ENCODE peak calls at places on chromosomes 2 and 18, in six cellular contexts. A is neural crest cell, N is HuH-7, W is NCI-H460, O is GM12864, B is gastrocnemius medialis. C is an unnamed sample.

GRCh38 chr2:236919209-236919608 is 166.5 kb upstream of the COPS8 start:
- DNase-seq in O (no peak), W (no peak), B (no peak), A (no peak), N (no peak), C (no peak)

GRCh38 chr18:79926715-79927596 is 24.5 kb downstream of the SLC66A2 start:
- DNase-seq in B (peak; percentile 6), O (no peak), A (no peak), W (no peak), N (no peak), C (peak; percentile 35)

GRCh38 chr2:230713331-230714121 is 884 bp downstream of the CAB39 start:
- DNase-seq in O (no peak), W (peak; percentile 12), A (peak; percentile 11), B (peak; percentile 35), N (peak; percentile 29), C (peak; percentile 59)

GRCh38 chr2:232523682-232524597 is 2.0 kb upstream of the CHRND start:
- DNase-seq in N (peak; percentile 93), O (no peak), B (peak; percentile 63), A (peak; percentile 68), W (peak; percentile 70), C (peak; percentile 72)

GRCh38 chr2:233813236-233814062 is 35.3 kb downstream of the MROH2A start:
- DNase-seq in O (no peak), N (no peak), W (no peak), B (no peak), A (no peak), C (no peak)

GRCh38 chr18:22318745-22319407 is 98.8 kb downstream of the CTAGE1 start:
- DNase-seq in B (no peak), A (no peak), O (no peak), N (no peak), W (no peak), C (no peak)

GRCh38 chr2:134838143-134838620 is at the start of gene ACMSD:
- DNase-seq in W (no peak), A (no peak), B (no peak), N (peak; percentile 12), O (no peak), C (no peak)

GRCh38 chr2:240296104-240296406 is 139.4 kb upstream of the GPC1 start:
- DNase-seq in A (no peak), N (no peak), O (no peak), B (no peak), W (no peak), C (no peak)

GRCh38 chr2:197196737-197197136 is 113.8 kb downstream of the ANKRD44 start:
- DNase-seq in B (no peak), N (no peak), O (no peak), W (no peak), A (no peak), C (no peak)

GRCh38 chr18:8730080-8730827 is 24.9 kb downstream of the MTCL1 start:
- DNase-seq in N (peak; percentile 77), A (no peak), B (no peak), O (no peak), W (peak; percentile 50), C (no peak)

GRCh38 chr2:70887550-70888229 is 48.0 kb upstream of the ATP6V1B1 start:
- DNase-seq in O (no peak), W (no peak), N (no peak), A (peak; percentile 72), B (no peak), C (peak; percentile 54)

GRCh38 chr2:227147023-227147422 is 17.0 kb downstream of the COL4A4 start:
- DNase-seq in O (no peak), N (no peak), A (no peak), B (no peak), W (no peak), C (no peak)

GRCh38 chr2:138430181-138430580 is 71.4 kb upstream of the SPOPL start:
- DNase-seq in N (no peak), W (no peak), A (no peak), O (no peak), B (no peak), C (no peak)

GRCh38 chr2:143428700-143429099 is 299.5 kb downstream of the ARHGAP15 start:
- DNase-seq in W (no peak), B (no peak), O (no peak), N (no peak), A (no peak), C (no peak)

GRCh38 chr2:83081835-83082522 is 1377.1 kb downstream of the SUCLG1 start:
- DNase-seq in N (peak; percentile 21), W (no peak), O (no peak), A (no peak), B (no peak), C (peak; percentile 36)

GRCh38 chr2:16281451-16282330 is 341.3 kb downstream of the MYCN start:
- DNase-seq in B (no peak), O (no peak), W (peak; percentile 4), A (peak; percentile 33), N (peak; percentile 43), C (peak; percentile 50)

GRCh38 chr2:61537590-61538178 is 472 bp downstream of the XPO1 start:
- DNase-seq in A (no peak), W (no peak), B (no peak), O (no peak), N (no peak), C (no peak)

GRCh38 chr2:236634203-236634602 is 64.6 kb downstream of the ACKR3 start:
- DNase-seq in W (no peak), N (no peak), O (no peak), A (no peak), B (no peak), C (no peak)

GRCh38 chr2:9646631-9647030 is 15.8 kb upstream of the YWHAQ start:
- DNase-seq in N (no peak), A (no peak), O (no peak), W (no peak), B (no peak), C (no peak)

GRCh38 chr2:28979041-28979440 is 2.1 kb upstream of the TOGARAM2 start:
- DNase-seq in N (no peak), B (no peak), A (no peak), W (no peak), O (no peak), C (peak; percentile 22)

GRCh38 chr2:238554468-238555184 is 127.9 kb downstream of the ASB1 start:
- DNase-seq in N (no peak), B (no peak), W (no peak), A (no peak), O (no peak), C (no peak)

GRCh38 chr2:9844036-9844483 is 786 bp downstream of the TAF1B start:
- DNase-seq in W (no peak), O (peak; percentile 5), A (no peak), B (no peak), N (no peak), C (no peak)

GRCh38 chr2:479031-479430 is 191.1 kb upstream of the ALKAL2 start:
- DNase-seq in A (no peak), O (no peak), B (no peak), W (no peak), N (no peak), C (no peak)

GRCh38 chr2:23658466-23658942 is 268.4 kb downstream of the ATAD2B start:
- DNase-seq in W (no peak), N (peak; percentile 86), O (no peak), B (no peak), A (no peak), C (no peak)

GRCh38 chr2:239671471-239671870 is 270.7 kb upstream of the HDAC4 start:
- DNase-seq in O (no peak), W (no peak), A (no peak), N (no peak), B (no peak), C (no peak)

GRCh38 chr2:108267117-108267516 is 21.6 kb upstream of the SULT1C2 start:
- DNase-seq in N (no peak), O (no peak), B (peak; percentile 19), A (no peak), W (no peak), C (no peak)

GRCh38 chr2:230156782-230157181 is 63.0 kb downstream of the SP110 start:
- DNase-seq in A (no peak), O (no peak), B (no peak), N (no peak), W (no peak), C (no peak)